ENCODE peak calls at places on chromosomes 7 and 10, in four cellular contexts. Q is sigmoid colon, A is stomach, D is heart left ventricle. E is an unnamed sample. For H3K36me3, the result is how much of the 10 kb centered on the place peaks cover.

GRCh38 chr10:126061526-126061925 is 165.2 kb downstream of the FANK1 start:
- DNase-seq in Q (no peak), A (no peak), D (no peak), E (no peak)

GRCh38 chr10:94059174-94059573 is 65.4 kb downstream of the PLCE1 start:
- DNase-seq in Q (no peak), A (no peak), D (no peak), E (no peak)

GRCh38 chr10:75605096-75605495 is 173.7 kb downstream of the LRMDA start:
- DNase-seq in Q (no peak), A (no peak), D (no peak), E (no peak)

GRCh38 chr10:94006591-94007550 is 13.1 kb downstream of the PLCE1 start:
- DNase-seq in Q (no peak), A (peak), D (no peak), E (peak)

GRCh38 chr10:127193125-127193524 is 3.3 kb downstream of the INSYN2A start:
- DNase-seq in Q (no peak), A (no peak), D (no peak), E (no peak)

GRCh38 chr10:133438711-133439273 is 14.4 kb upstream of the SPRN start:
- DNase-seq in Q (no peak), A (no peak), D (no peak), E (no peak)

GRCh38 chr10:43749145-43749576 is 100.5 kb upstream of the ZNF32 start:
- DNase-seq in Q (no peak), A (no peak), D (no peak), E (no peak)

GRCh38 chr10:80443531-80443974 is 10.6 kb upstream of the TSPAN14 start:
- DNase-seq in Q (no peak), A (no peak), D (no peak), E (no peak)

GRCh38 chr10:19826712-19827111 is 10.5 kb downstream of the PLXDC2 start:
- DNase-seq in Q (no peak), A (no peak), D (no peak), E (no peak)

GRCh38 chr7:63900394-63901203 is 98.0 kb upstream of the ZNF722 start:
- DNase-seq in Q (peak), A (peak), D (peak), E (peak)

GRCh38 chr10:11874568-11875182 is 51.5 kb downstream of the PROSER2 start:
- DNase-seq in Q (peak), A (peak), D (peak), E (peak)

GRCh38 chr10:95236068-95236903 is 42.2 kb downstream of the ACSM6 start:
- DNase-seq in Q (no peak), A (no peak), D (no peak), E (no peak)

GRCh38 chr10:986881-987634 is 1.2 kb upstream of the GTPBP4 start:
- DNase-seq in Q (no peak), A (no peak), D (no peak), E (no peak)

GRCh38 chr7:40329601-40330153 is 194.9 kb downstream of the SUGCT start:
- DNase-seq in Q (no peak), A (no peak), D (no peak), E (no peak)

GRCh38 chr7:106592282-106593027 is 68.5 kb downstream of the CCDC71L start:
- DNase-seq in Q (no peak), A (peak), D (no peak), E (no peak)

GRCh38 chr7:33061282-33061928 is 1.2 kb downstream of the NT5C3A start:
- DNase-seq in Q (no peak), A (no peak), D (no peak), E (no peak)

GRCh38 chr10:91816986-91817385 is 18.8 kb downstream of the TNKS2 start:
- DNase-seq in Q (no peak), A (no peak), D (no peak), E (no peak)
- H3K36me3 ChIP-seq in Q (half or more), A (half or more), D (under half), E (under half)

GRCh38 chr10:5976689-5977470 is 463 bp downstream of the IL15RA start:
- DNase-seq in Q (peak), A (peak), D (peak), E (peak)
- TF ChIP-seq CTCF in Q (no peak), A (no peak), D (no peak), E (no peak)

DNA sequence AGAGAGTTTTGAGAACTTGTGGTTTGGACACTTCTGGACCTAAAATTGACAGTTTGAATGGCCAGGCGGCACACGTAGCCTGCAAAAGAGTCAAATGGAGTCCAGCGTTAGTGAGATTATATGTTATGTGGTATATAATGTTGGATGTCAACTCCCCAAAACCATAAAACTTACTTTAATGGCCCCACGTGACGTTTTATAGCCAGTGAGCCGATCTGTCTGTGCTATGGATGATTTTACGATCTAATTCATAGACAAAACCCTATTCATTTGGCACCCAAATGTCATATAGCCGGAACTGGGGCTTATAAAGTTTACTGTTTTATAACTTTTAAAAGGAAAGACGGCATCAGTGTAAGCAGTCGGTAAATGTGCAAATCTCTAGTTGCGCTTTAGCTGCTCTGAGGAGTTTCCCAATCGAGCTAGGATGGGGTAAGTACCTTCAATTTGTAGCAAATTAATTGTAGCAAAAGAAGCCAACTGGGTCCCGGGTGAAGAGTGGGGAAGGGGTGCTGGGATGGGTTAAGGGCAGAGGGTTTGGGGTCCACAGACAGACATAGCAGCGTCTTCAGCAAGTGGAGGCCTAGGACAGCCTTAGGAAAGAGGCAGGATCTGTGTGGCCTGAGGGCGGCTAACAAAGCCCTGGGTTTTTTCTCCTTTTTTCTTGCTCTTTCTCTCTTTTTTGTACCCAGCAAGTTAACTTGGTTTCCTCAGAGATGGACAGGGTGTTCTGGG is 3.2 kb downstream of the HOXA5 start:
- DNase-seq in Q (no peak), A (no peak), D (no peak), E (no peak)
- TF ChIP-seq POLR2A in Q (no peak), A (no peak), D (no peak), E (no peak)

GRCh38 chr7:98232276-98232585 is 19.8 kb downstream of the TECPR1 start:
- DNase-seq in Q (no peak), A (no peak), D (no peak), E (no peak)

GRCh38 chr7:98231489-98232275 is 20.4 kb downstream of the TECPR1 start:
- DNase-seq in Q (no peak), A (no peak), D (no peak), E (no peak)

GRCh38 chr7:98233241-98234070 is 18.6 kb downstream of the TECPR1 start:
- DNase-seq in Q (no peak), A (no peak), D (no peak), E (no peak)

GRCh38 chr7:98234429-98235147 is 17.4 kb downstream of the TECPR1 start:
- DNase-seq in Q (no peak), A (no peak), D (no peak), E (no peak)

DNA sequence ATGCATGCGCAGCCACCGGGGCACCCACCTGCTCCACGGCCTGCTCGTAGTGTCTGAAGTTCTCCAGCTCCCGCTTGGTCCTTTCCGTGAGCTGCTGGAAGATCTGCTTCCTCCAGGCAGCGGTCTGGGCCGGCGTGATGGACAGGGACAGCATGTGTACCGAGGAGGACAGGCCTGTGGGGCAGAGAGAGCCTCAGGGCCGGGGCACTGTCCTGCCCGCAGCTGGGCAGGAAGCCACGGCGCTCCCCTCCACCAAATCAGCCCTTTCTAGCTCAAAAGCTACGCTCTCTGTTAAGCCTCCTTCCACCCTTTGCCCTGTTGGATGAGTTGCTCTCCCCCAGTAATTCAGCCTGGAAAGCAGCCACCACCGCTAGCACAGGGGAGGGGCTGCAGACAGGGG is 19.2 kb downstream of the TECPR1 start:
- DNase-seq in Q (no peak), A (no peak), D (no peak), E (peak)
- H3K36me3 ChIP-seq in Q (under half), A (half or more), D (under half), E (under half)

GRCh38 chr10:124267911-124268549 is 150.7 kb downstream of the OAT start:
- DNase-seq in Q (no peak), A (no peak), D (no peak), E (no peak)

GRCh38 chr10:124266468-124267230 is 152.1 kb downstream of the OAT start:
- DNase-seq in Q (no peak), A (no peak), D (no peak), E (no peak)

GRCh38 chr10:124265776-124266467 is 152.8 kb downstream of the OAT start:
- DNase-seq in Q (no peak), A (no peak), D (no peak), E (no peak)

GRCh38 chr10:124268976-124269375 is 149.7 kb downstream of the OAT start:
- DNase-seq in Q (no peak), A (no peak), D (no peak), E (no peak)

DNA sequence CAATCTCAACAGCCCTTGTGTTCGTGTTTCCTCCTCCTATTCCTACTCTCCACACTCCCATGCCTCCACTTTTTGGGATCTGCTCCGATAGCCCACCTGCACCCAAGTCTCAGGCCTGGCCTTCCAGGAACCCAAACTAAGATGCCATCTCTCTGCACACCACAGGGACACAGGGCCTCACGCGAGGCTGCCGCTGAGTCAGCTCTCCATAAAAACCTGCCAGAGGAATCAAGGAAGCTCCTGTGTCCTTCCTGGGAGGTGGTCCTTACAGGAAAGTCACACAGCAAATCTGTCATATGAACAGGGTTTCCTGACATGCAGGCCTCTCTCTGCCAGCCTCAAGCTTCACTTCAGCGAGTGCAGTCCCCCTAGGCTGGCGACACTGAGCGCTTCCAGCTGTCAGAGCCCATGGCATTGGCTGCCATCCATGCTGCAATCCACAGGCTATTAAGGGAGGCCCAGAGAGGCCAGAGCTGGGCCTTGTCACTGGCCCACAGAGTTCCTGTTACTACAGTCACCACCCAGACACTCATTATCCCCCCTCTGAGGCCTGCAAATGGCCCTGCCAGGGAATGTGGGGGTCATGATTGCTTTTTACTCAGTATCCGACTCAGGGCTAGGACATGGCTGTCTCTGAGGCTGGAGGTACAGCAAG is 151.4 kb downstream of the OAT start:
- DNase-seq in Q (no peak), A (no peak), D (no peak), E (no peak)
- TF ChIP-seq CTCF in Q (no peak), A (no peak), D (no peak), E (no peak)

DNA sequence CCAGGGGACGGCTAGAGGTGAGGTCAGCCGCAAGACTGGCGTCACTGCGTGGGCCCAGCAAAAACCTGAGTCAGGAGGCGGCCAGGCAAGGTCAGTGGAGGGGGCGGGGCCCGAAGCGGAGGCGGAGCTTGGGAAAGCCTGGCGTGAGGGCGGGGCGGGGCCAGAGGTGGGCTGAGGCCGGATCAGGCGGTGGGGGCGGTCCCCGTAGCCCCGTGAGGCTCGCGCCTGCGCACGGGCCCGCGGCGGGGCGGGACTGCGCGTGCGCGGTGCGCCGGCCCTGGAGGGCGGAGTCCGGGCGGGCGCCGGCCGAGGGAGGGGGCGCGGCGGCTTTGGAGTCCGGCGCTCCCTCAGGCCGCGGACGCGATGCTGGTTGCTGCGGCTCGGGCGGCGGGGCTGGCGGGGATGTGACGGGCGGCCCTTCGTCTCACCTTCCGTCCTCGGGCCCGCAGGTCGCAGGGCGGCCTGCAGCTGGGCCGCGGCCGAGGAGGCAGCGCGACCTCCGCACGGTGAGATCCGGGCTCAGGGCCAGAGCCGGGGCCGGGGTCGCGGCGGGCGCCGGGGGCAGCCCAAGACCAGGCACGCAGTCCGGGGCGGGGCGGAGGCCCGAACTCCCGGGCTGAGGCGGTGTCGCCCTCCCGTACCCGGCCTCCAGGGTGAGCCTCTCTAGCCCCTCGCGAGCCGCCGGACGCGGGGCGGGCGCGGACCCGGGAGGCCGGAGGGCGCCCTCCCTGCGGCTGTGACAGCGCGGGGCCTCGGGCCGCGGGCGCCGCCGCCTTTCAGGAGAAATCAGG is at the start of gene CCSER2:
- DNase-seq in Q (peak), A (peak), D (peak), E (peak)
- TF ChIP-seq POLR2A in Q (peak), A (no peak), D (peak), E (peak)

GRCh38 chr10:113716109-113717010 is 35.1 kb upstream of the PLEKHS1 start:
- DNase-seq in Q (no peak), A (no peak), D (no peak), E (no peak)

GRCh38 chr10:113712024-113712423 is 32.3 kb downstream of the CASP7 start:
- DNase-seq in Q (no peak), A (no peak), D (no peak), E (no peak)

GRCh38 chr10:113711142-113711541 is 31.4 kb downstream of the CASP7 start:
- DNase-seq in Q (no peak), A (no peak), D (no peak), E (no peak)

GRCh38 chr10:113712755-113713154 is 33.0 kb downstream of the CASP7 start:
- DNase-seq in Q (no peak), A (no peak), D (no peak), E (no peak)

DNA sequence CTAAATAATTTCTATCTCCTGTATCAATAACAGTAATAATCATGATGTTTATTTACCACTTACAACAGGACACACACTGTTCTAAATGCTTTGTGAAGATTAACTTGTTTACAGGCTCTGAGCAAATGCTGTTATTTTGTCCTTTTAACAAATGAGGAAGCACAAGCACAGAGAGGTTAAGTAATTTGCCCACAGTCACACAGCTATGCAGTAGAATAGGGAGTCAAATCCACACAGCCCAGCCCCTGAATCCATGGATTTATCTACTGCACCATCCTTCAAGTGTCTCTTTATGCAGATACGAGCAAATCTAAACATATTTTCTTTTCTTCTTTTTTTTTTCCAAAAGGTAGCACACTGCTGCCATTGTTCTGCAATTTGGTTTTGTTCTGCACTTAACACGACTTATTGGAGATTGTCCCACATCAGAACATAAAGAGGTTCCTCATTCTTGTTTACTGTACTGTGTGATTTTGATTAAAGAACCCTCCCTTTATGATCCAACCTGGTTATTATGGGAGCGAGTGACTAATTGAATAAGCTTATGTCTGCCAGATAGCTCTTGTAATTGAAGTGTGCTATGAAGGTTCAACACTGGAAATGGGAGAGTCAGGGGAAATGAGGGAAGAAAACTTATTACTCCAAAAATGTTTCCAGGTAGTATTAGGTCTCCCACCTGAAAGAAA is 33.7 kb downstream of the CASP7 start:
- DNase-seq in Q (no peak), A (no peak), D (no peak), E (no peak)
- H3K36me3 ChIP-seq in Q (under half), A (under half), D (under half), E (under half)

GRCh38 chr10:8628351-8628750 is 573.9 kb downstream of the GATA3 start:
- DNase-seq in Q (no peak), A (no peak), D (no peak), E (no peak)
- TF ChIP-seq CTCF in Q (no peak), A (no peak), D (no peak), E (no peak)

DNA sequence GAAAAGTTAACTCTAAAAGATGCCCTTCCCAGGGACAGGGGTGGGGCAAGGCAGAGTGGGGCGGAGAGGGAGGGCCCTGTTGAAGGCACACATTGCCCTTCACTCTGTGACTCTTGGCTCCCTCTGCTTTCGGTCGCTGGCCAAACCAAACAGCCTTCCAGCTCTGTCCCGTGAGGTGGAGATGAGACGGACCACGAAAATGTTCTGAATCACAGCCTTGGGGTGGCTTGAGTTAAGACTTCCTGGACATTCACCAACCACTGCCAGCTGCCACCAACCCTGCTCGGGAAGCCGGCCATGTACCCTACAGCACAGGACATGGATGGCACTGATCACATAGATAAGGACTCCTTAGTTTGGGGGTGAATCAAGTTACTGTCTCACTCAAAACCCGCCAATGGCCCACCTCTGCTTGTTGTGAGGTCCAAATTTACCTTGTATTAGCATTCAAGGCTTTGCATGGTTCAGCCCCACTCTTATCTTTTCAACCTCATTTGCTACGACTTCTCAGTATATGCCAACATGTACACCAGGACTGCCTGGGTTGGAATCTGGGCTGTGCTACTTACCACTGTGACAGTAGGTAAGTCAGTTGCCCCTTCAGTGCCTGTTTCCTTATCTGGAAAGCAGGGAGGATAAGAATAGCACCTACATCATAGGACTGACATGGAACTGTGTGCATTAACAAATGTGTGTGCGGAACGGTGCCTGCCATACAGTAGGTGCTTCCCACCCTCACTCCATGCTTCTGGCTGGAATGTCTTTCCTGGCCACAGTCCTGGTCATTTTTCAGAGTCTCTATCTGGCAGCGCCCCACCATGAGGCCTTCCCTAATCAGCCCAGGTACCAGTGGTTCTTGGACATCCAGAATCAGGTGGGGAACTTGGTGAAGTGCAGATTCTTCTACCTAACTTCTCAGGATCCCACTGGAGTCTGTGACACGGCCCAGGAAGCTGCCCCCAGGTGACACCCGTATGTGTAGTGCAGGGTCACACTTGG is 28.0 kb downstream of the ITPRIP start:
- DNase-seq in Q (peak), A (peak), D (peak), E (no peak)
- TF ChIP-seq POLR2A in Q (no peak), A (no peak), D (peak), E (no peak)

DNA sequence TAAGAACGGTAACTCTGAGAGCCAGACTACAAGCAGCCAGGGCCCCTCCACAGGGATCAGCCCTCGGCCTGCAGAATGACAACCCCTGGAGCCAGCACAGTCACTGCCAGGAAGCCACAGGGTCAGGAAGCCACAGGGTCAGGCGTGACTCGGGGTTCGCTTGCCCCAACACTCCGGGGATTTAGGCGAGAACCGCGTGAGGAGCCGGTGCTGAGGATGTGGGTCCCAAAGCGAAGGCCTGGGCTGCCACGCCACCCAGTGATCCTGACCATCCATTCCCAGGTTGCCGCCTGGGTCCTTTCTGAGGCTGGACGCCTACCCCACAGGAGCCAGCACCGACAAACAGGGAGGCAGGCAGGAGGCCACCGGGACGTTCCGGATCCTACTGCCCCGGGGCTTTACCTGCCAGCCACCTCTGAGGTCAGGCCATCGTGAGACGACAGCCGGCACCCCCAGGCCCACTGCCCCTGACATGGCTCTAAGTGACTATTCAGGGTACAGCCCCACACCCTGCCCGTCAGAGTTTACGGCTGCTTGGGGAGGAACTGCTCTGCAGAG is 228.6 kb downstream of the ELFN1 start:
- DNase-seq in Q (no peak), A (no peak), D (peak), E (peak)
- H3K36me3 ChIP-seq in Q (under half), A (under half), D (under half), E (under half)

E was measured in upper lobe of left lung.